ENCODE peak calls at places on chromosomes 16 and 17, in nine cellular contexts. One of them, this sample, is unnamed.

GRCh38 chr16:54489225-54489781 is 202.7 kb upstream of the IRX3 start:
- DNase-seq in cardiac septum: no peak
- DNase-seq in right cardiac atrium: no peak
- DNase-seq in H7: no peak
- DNase-seq in stimulated activated CD8-positive, alpha-beta memory T cell treated with anti-CD3 and anti-CD28 coated beads, Interleukin-4, amount 100 ng/mL, for 24 hours: no peak
- DNase-seq in NCI-H1048: no peak
- DNase-seq in GF-D8: no peak
- DNase-seq in esophagus squamous epithelium: no peak
- DNase-seq in GM23338: no peak
- DNase-seq in this sample: no peak

GRCh38 chr17:6425407-6425806 is 9.5 kb downstream of the AIPL1 start:
- DNase-seq in cardiac septum: no peak
- DNase-seq in right cardiac atrium: no peak
- DNase-seq in H7: peak
- DNase-seq in stimulated activated CD8-positive, alpha-beta memory T cell treated with anti-CD3 and anti-CD28 coated beads, Interleukin-4, amount 100 ng/mL, for 24 hours: no peak
- DNase-seq in NCI-H1048: no peak
- DNase-seq in GF-D8: no peak
- DNase-seq in esophagus squamous epithelium: no peak
- DNase-seq in GM23338: no peak
- DNase-seq in this sample: peak

GRCh38 chr17:38743556-38744171 is 4.5 kb downstream of the PCGF2 start:
- DNase-seq in cardiac septum: no peak
- DNase-seq in right cardiac atrium: peak
- DNase-seq in H7: peak
- DNase-seq in stimulated activated CD8-positive, alpha-beta memory T cell treated with anti-CD3 and anti-CD28 coated beads, Interleukin-4, amount 100 ng/mL, for 24 hours: no peak
- DNase-seq in NCI-H1048: no peak
- DNase-seq in GF-D8: no peak
- DNase-seq in esophagus squamous epithelium: no peak
- DNase-seq in GM23338: peak
- DNase-seq in this sample: no peak

GRCh38 chr16:84599528-84600202 is 18.2 kb downstream of the COTL1 start:
- DNase-seq in cardiac septum: peak
- DNase-seq in right cardiac atrium: peak
- DNase-seq in H7: peak
- DNase-seq in stimulated activated CD8-positive, alpha-beta memory T cell treated with anti-CD3 and anti-CD28 coated beads, Interleukin-4, amount 100 ng/mL, for 24 hours: peak
- DNase-seq in NCI-H1048: no peak
- DNase-seq in GF-D8: peak
- DNase-seq in esophagus squamous epithelium: no peak
- DNase-seq in GM23338: peak
- DNase-seq in this sample: peak

GRCh38 chr17:17416007-17416399 is 60.8 kb upstream of the MED9 start:
- DNase-seq in cardiac septum: peak
- DNase-seq in right cardiac atrium: no peak
- DNase-seq in H7: peak
- DNase-seq in stimulated activated CD8-positive, alpha-beta memory T cell treated with anti-CD3 and anti-CD28 coated beads, Interleukin-4, amount 100 ng/mL, for 24 hours: no peak
- DNase-seq in NCI-H1048: no peak
- DNase-seq in GF-D8: peak
- DNase-seq in esophagus squamous epithelium: no peak
- DNase-seq in GM23338: peak
- DNase-seq in this sample: no peak

GRCh38 chr17:19344311-19345066 is 18.0 kb downstream of the B9D1 start:
- DNase-seq in cardiac septum: peak
- DNase-seq in right cardiac atrium: no peak
- DNase-seq in H7: peak
- DNase-seq in stimulated activated CD8-positive, alpha-beta memory T cell treated with anti-CD3 and anti-CD28 coated beads, Interleukin-4, amount 100 ng/mL, for 24 hours: no peak
- DNase-seq in NCI-H1048: no peak
- DNase-seq in GF-D8: no peak
- DNase-seq in esophagus squamous epithelium: no peak
- DNase-seq in GM23338: no peak
- DNase-seq in this sample: no peak

GRCh38 chr17:48542956-48543853 is 1.7 kb downstream of the HOXB2 start:
- DNase-seq in cardiac septum: peak
- DNase-seq in right cardiac atrium: peak
- DNase-seq in H7: peak
- DNase-seq in stimulated activated CD8-positive, alpha-beta memory T cell treated with anti-CD3 and anti-CD28 coated beads, Interleukin-4, amount 100 ng/mL, for 24 hours: peak
- DNase-seq in NCI-H1048: no peak
- DNase-seq in GF-D8: no peak
- DNase-seq in esophagus squamous epithelium: no peak
- DNase-seq in GM23338: peak
- DNase-seq in this sample: no peak

GRCh38 chr17:15323147-15323546 is 18.2 kb downstream of the TEKT3 start:
- DNase-seq in cardiac septum: no peak
- DNase-seq in right cardiac atrium: peak
- DNase-seq in H7: no peak
- DNase-seq in stimulated activated CD8-positive, alpha-beta memory T cell treated with anti-CD3 and anti-CD28 coated beads, Interleukin-4, amount 100 ng/mL, for 24 hours: no peak
- DNase-seq in NCI-H1048: no peak
- DNase-seq in GF-D8: no peak
- DNase-seq in esophagus squamous epithelium: no peak
- DNase-seq in GM23338: no peak
- DNase-seq in this sample: no peak

GRCh38 chr16:55443434-55443833 is 35.6 kb upstream of the MMP2 start:
- DNase-seq in cardiac septum: no peak
- DNase-seq in right cardiac atrium: no peak
- DNase-seq in H7: no peak
- DNase-seq in stimulated activated CD8-positive, alpha-beta memory T cell treated with anti-CD3 and anti-CD28 coated beads, Interleukin-4, amount 100 ng/mL, for 24 hours: no peak
- DNase-seq in NCI-H1048: no peak
- DNase-seq in GF-D8: no peak
- DNase-seq in esophagus squamous epithelium: no peak
- DNase-seq in GM23338: no peak
- DNase-seq in this sample: no peak

GRCh38 chr17:19447085-19447583 is 36.1 kb downstream of the RNF112 start:
- DNase-seq in cardiac septum: peak
- DNase-seq in right cardiac atrium: no peak
- DNase-seq in H7: peak
- DNase-seq in stimulated activated CD8-positive, alpha-beta memory T cell treated with anti-CD3 and anti-CD28 coated beads, Interleukin-4, amount 100 ng/mL, for 24 hours: peak
- DNase-seq in NCI-H1048: peak
- DNase-seq in GF-D8: no peak
- DNase-seq in esophagus squamous epithelium: no peak
- DNase-seq in GM23338: peak
- DNase-seq in this sample: no peak

GRCh38 chr17:13409455-13409854 is 192.3 kb downstream of the HS3ST3A1 start:
- DNase-seq in cardiac septum: no peak
- DNase-seq in right cardiac atrium: no peak
- DNase-seq in H7: no peak
- DNase-seq in stimulated activated CD8-positive, alpha-beta memory T cell treated with anti-CD3 and anti-CD28 coated beads, Interleukin-4, amount 100 ng/mL, for 24 hours: no peak
- DNase-seq in NCI-H1048: no peak
- DNase-seq in GF-D8: no peak
- DNase-seq in esophagus squamous epithelium: no peak
- DNase-seq in GM23338: no peak
- DNase-seq in this sample: no peak

GRCh38 chr16:66740533-66740932 is 10.9 kb downstream of the DYNC1LI2 start:
- DNase-seq in cardiac septum: no peak
- DNase-seq in right cardiac atrium: no peak
- DNase-seq in H7: no peak
- DNase-seq in stimulated activated CD8-positive, alpha-beta memory T cell treated with anti-CD3 and anti-CD28 coated beads, Interleukin-4, amount 100 ng/mL, for 24 hours: no peak
- DNase-seq in NCI-H1048: no peak
- DNase-seq in GF-D8: no peak
- DNase-seq in esophagus squamous epithelium: no peak
- DNase-seq in GM23338: no peak
- DNase-seq in this sample: no peak

GRCh38 chr17:73722163-73722562 is 77.9 kb upstream of the SDK2 start:
- DNase-seq in cardiac septum: no peak
- DNase-seq in right cardiac atrium: no peak
- DNase-seq in H7: no peak
- DNase-seq in stimulated activated CD8-positive, alpha-beta memory T cell treated with anti-CD3 and anti-CD28 coated beads, Interleukin-4, amount 100 ng/mL, for 24 hours: no peak
- DNase-seq in NCI-H1048: no peak
- DNase-seq in GF-D8: no peak
- DNase-seq in esophagus squamous epithelium: no peak
- DNase-seq in GM23338: no peak
- DNase-seq in this sample: no peak

GRCh38 chr16:12426122-12426521 is 377.6 kb downstream of the CPPED1 start:
- DNase-seq in cardiac septum: no peak
- DNase-seq in right cardiac atrium: no peak
- DNase-seq in H7: no peak
- DNase-seq in stimulated activated CD8-positive, alpha-beta memory T cell treated with anti-CD3 and anti-CD28 coated beads, Interleukin-4, amount 100 ng/mL, for 24 hours: no peak
- DNase-seq in NCI-H1048: no peak
- DNase-seq in GF-D8: no peak
- DNase-seq in esophagus squamous epithelium: no peak
- DNase-seq in GM23338: no peak
- DNase-seq in this sample: no peak

GRCh38 chr17:12727076-12727750 is 61.5 kb downstream of the MYOCD start:
- DNase-seq in cardiac septum: no peak
- DNase-seq in right cardiac atrium: no peak
- DNase-seq in H7: no peak
- DNase-seq in stimulated activated CD8-positive, alpha-beta memory T cell treated with anti-CD3 and anti-CD28 coated beads, Interleukin-4, amount 100 ng/mL, for 24 hours: no peak
- DNase-seq in NCI-H1048: no peak
- DNase-seq in GF-D8: no peak
- DNase-seq in esophagus squamous epithelium: no peak
- DNase-seq in GM23338: no peak
- DNase-seq in this sample: no peak

GRCh38 chr17:20938244-20938643 is 104.6 kb downstream of the USP22 start:
- DNase-seq in cardiac septum: no peak
- DNase-seq in right cardiac atrium: no peak
- DNase-seq in H7: peak
- DNase-seq in stimulated activated CD8-positive, alpha-beta memory T cell treated with anti-CD3 and anti-CD28 coated beads, Interleukin-4, amount 100 ng/mL, for 24 hours: no peak
- DNase-seq in NCI-H1048: no peak
- DNase-seq in GF-D8: no peak
- DNase-seq in esophagus squamous epithelium: no peak
- DNase-seq in GM23338: no peak
- DNase-seq in this sample: no peak

GRCh38 chr17:7440823-7441174 is 1.5 kb downstream of the FGF11 start:
- DNase-seq in cardiac septum: no peak
- DNase-seq in right cardiac atrium: peak
- DNase-seq in H7: peak
- DNase-seq in stimulated activated CD8-positive, alpha-beta memory T cell treated with anti-CD3 and anti-CD28 coated beads, Interleukin-4, amount 100 ng/mL, for 24 hours: no peak
- DNase-seq in NCI-H1048: no peak
- DNase-seq in GF-D8: no peak
- DNase-seq in esophagus squamous epithelium: no peak
- DNase-seq in GM23338: peak
- DNase-seq in this sample: no peak

GRCh38 chr16:66616592-66616991 is 12.1 kb downstream of the CMTM3 start:
- DNase-seq in cardiac septum: no peak
- DNase-seq in right cardiac atrium: no peak
- DNase-seq in H7: peak
- DNase-seq in stimulated activated CD8-positive, alpha-beta memory T cell treated with anti-CD3 and anti-CD28 coated beads, Interleukin-4, amount 100 ng/mL, for 24 hours: no peak
- DNase-seq in NCI-H1048: no peak
- DNase-seq in GF-D8: no peak
- DNase-seq in esophagus squamous epithelium: no peak
- DNase-seq in GM23338: no peak
- DNase-seq in this sample: no peak

GRCh38 chr16:82074019-82074558 is 39.0 kb downstream of the HSD17B2 start:
- DNase-seq in cardiac septum: no peak
- DNase-seq in right cardiac atrium: no peak
- DNase-seq in H7: no peak
- DNase-seq in stimulated activated CD8-positive, alpha-beta memory T cell treated with anti-CD3 and anti-CD28 coated beads, Interleukin-4, amount 100 ng/mL, for 24 hours: no peak
- DNase-seq in NCI-H1048: no peak
- DNase-seq in GF-D8: no peak
- DNase-seq in esophagus squamous epithelium: no peak
- DNase-seq in GM23338: no peak
- DNase-seq in this sample: no peak

GRCh38 chr16:46737621-46738214 is 10.4 kb downstream of the MYLK3 start:
- DNase-seq in cardiac septum: peak
- DNase-seq in right cardiac atrium: peak
- DNase-seq in H7: peak
- DNase-seq in stimulated activated CD8-positive, alpha-beta memory T cell treated with anti-CD3 and anti-CD28 coated beads, Interleukin-4, amount 100 ng/mL, for 24 hours: no peak
- DNase-seq in NCI-H1048: no peak
- DNase-seq in GF-D8: no peak
- DNase-seq in esophagus squamous epithelium: no peak
- DNase-seq in GM23338: no peak
- DNase-seq in this sample: no peak

GRCh38 chr17:4206945-4207344 is 56.8 kb downstream of the ANKFY1 start:
- DNase-seq in cardiac septum: no peak
- DNase-seq in right cardiac atrium: no peak
- DNase-seq in H7: no peak
- DNase-seq in stimulated activated CD8-positive, alpha-beta memory T cell treated with anti-CD3 and anti-CD28 coated beads, Interleukin-4, amount 100 ng/mL, for 24 hours: no peak
- DNase-seq in NCI-H1048: no peak
- DNase-seq in GF-D8: peak
- DNase-seq in esophagus squamous epithelium: no peak
- DNase-seq in GM23338: no peak
- DNase-seq in this sample: no peak

GRCh38 chr17:62592305-62593099 is 35.0 kb upstream of the MRC2 start:
- DNase-seq in cardiac septum: no peak
- DNase-seq in right cardiac atrium: no peak
- DNase-seq in H7: no peak
- DNase-seq in stimulated activated CD8-positive, alpha-beta memory T cell treated with anti-CD3 and anti-CD28 coated beads, Interleukin-4, amount 100 ng/mL, for 24 hours: no peak
- DNase-seq in NCI-H1048: no peak
- DNase-seq in GF-D8: no peak
- DNase-seq in esophagus squamous epithelium: no peak
- DNase-seq in GM23338: no peak
- DNase-seq in this sample: no peak

GRCh38 chr17:64974750-64975317 is 55.6 kb upstream of the LRRC37A3 start:
- DNase-seq in cardiac septum: no peak
- DNase-seq in right cardiac atrium: no peak
- DNase-seq in H7: no peak
- DNase-seq in stimulated activated CD8-positive, alpha-beta memory T cell treated with anti-CD3 and anti-CD28 coated beads, Interleukin-4, amount 100 ng/mL, for 24 hours: no peak
- DNase-seq in NCI-H1048: no peak
- DNase-seq in GF-D8: peak
- DNase-seq in esophagus squamous epithelium: no peak
- DNase-seq in GM23338: no peak
- DNase-seq in this sample: no peak

GRCh38 chr17:4492762-4493561 is 5.7 kb upstream of the SPNS2 start:
- DNase-seq in cardiac septum: no peak
- DNase-seq in right cardiac atrium: peak
- DNase-seq in H7: peak
- DNase-seq in stimulated activated CD8-positive, alpha-beta memory T cell treated with anti-CD3 and anti-CD28 coated beads, Interleukin-4, amount 100 ng/mL, for 24 hours: no peak
- DNase-seq in NCI-H1048: no peak
- DNase-seq in GF-D8: no peak
- DNase-seq in esophagus squamous epithelium: no peak
- DNase-seq in GM23338: peak
- DNase-seq in this sample: no peak

GRCh38 chr16:55465077-55465896 is 13.7 kb upstream of the MMP2 start:
- DNase-seq in cardiac septum: peak
- DNase-seq in right cardiac atrium: peak
- DNase-seq in H7: peak
- DNase-seq in stimulated activated CD8-positive, alpha-beta memory T cell treated with anti-CD3 and anti-CD28 coated beads, Interleukin-4, amount 100 ng/mL, for 24 hours: peak
- DNase-seq in NCI-H1048: peak
- DNase-seq in GF-D8: peak
- DNase-seq in esophagus squamous epithelium: peak
- DNase-seq in GM23338: peak
- DNase-seq in this sample: peak

GRCh38 chr17:31654936-31655335 is 204.1 kb downstream of the COPRS start:
- DNase-seq in cardiac septum: no peak
- DNase-seq in right cardiac atrium: peak
- DNase-seq in H7: no peak
- DNase-seq in stimulated activated CD8-positive, alpha-beta memory T cell treated with anti-CD3 and anti-CD28 coated beads, Interleukin-4, amount 100 ng/mL, for 24 hours: peak
- DNase-seq in NCI-H1048: no peak
- DNase-seq in GF-D8: no peak
- DNase-seq in esophagus squamous epithelium: no peak
- DNase-seq in GM23338: no peak
- DNase-seq in this sample: no peak

GRCh38 chr16:57883480-57883879 is 81.2 kb upstream of the KIFC3 start:
- DNase-seq in cardiac septum: peak
- DNase-seq in right cardiac atrium: no peak
- DNase-seq in H7: no peak
- DNase-seq in stimulated activated CD8-positive, alpha-beta memory T cell treated with anti-CD3 and anti-CD28 coated beads, Interleukin-4, amount 100 ng/mL, for 24 hours: no peak
- DNase-seq in NCI-H1048: no peak
- DNase-seq in GF-D8: no peak
- DNase-seq in esophagus squamous epithelium: no peak
- DNase-seq in GM23338: no peak
- DNase-seq in this sample: no peak

GRCh38 chr16:12907670-12908233 is 6.4 kb downstream of the SHISA9 start:
- DNase-seq in cardiac septum: no peak
- DNase-seq in right cardiac atrium: no peak
- DNase-seq in H7: peak
- DNase-seq in stimulated activated CD8-positive, alpha-beta memory T cell treated with anti-CD3 and anti-CD28 coated beads, Interleukin-4, amount 100 ng/mL, for 24 hours: no peak
- DNase-seq in NCI-H1048: no peak
- DNase-seq in GF-D8: no peak
- DNase-seq in esophagus squamous epithelium: no peak
- DNase-seq in GM23338: peak
- DNase-seq in this sample: no peak

GRCh38 chr16:12436201-12436657 is 367.5 kb downstream of the CPPED1 start:
- DNase-seq in cardiac septum: no peak
- DNase-seq in right cardiac atrium: no peak
- DNase-seq in H7: peak
- DNase-seq in stimulated activated CD8-positive, alpha-beta memory T cell treated with anti-CD3 and anti-CD28 coated beads, Interleukin-4, amount 100 ng/mL, for 24 hours: no peak
- DNase-seq in NCI-H1048: no peak
- DNase-seq in GF-D8: no peak
- DNase-seq in esophagus squamous epithelium: no peak
- DNase-seq in GM23338: peak
- DNase-seq in this sample: no peak

GRCh38 chr16:53910990-53911389 is 207.0 kb downstream of the FTO start:
- DNase-seq in cardiac septum: no peak
- DNase-seq in right cardiac atrium: no peak
- DNase-seq in H7: no peak
- DNase-seq in stimulated activated CD8-positive, alpha-beta memory T cell treated with anti-CD3 and anti-CD28 coated beads, Interleukin-4, amount 100 ng/mL, for 24 hours: no peak
- DNase-seq in NCI-H1048: no peak
- DNase-seq in GF-D8: no peak
- DNase-seq in esophagus squamous epithelium: no peak
- DNase-seq in GM23338: no peak
- DNase-seq in this sample: no peak

GRCh38 chr17:1484060-1484535 is 8.4 kb downstream of the MYO1C start:
- DNase-seq in cardiac septum: no peak
- DNase-seq in right cardiac atrium: no peak
- DNase-seq in H7: peak
- DNase-seq in stimulated activated CD8-positive, alpha-beta memory T cell treated with anti-CD3 and anti-CD28 coated beads, Interleukin-4, amount 100 ng/mL, for 24 hours: no peak
- DNase-seq in NCI-H1048: no peak
- DNase-seq in GF-D8: no peak
- DNase-seq in esophagus squamous epithelium: no peak
- DNase-seq in GM23338: peak
- DNase-seq in this sample: no peak

This sample was measured in Right ventricle myocardium inferior.